ENCODE peak calls at places on chromosome 20, in seven cellular contexts. R, B, D, V, A, G and Q are unnamed samples.

GRCh38 chr20:8216375-8217200 is 84.5 kb downstream of the PLCB1 start:
- DNase-seq in D (no peak), R (no peak), A (no peak), G (no peak), B (no peak), V (no peak), Q (no peak)

GRCh38 chr20:59680852-59681251 is 76.5 kb downstream of the PHACTR3 start:
- DNase-seq in B (no peak), V (no peak), R (no peak), G (no peak), A (no peak), D (no peak), Q (no peak)

GRCh38 chr20:47024461-47024937 is 129.9 kb downstream of the EYA2 start:
- DNase-seq in D (no peak), V (peak), A (no peak), B (no peak), R (no peak), G (no peak), Q (no peak)

GRCh38 chr20:31605902-31606677 is 1.0 kb downstream of the ID1 start:
- DNase-seq in A (peak), B (peak), R (peak), G (no peak), D (no peak), V (no peak), Q (peak)

GRCh38 chr20:59938696-59939051 is 1.4 kb downstream of the PPP1R3D start:
- DNase-seq in R (no peak), A (peak), D (no peak), B (no peak), G (no peak), V (no peak), Q (peak)

GRCh38 chr20:25220021-25220730 is 24.7 kb downstream of the ENTPD6 start:
- DNase-seq in B (no peak), V (no peak), D (no peak), A (no peak), R (no peak), G (no peak), Q (no peak)

GRCh38 chr20:61376541-61377231 is 124.6 kb downstream of the CDH4 start:
- DNase-seq in A (no peak), G (no peak), V (no peak), B (no peak), D (no peak), R (no peak), Q (no peak)

GRCh38 chr20:43440531-43440930 is 17.2 kb upstream of the SRSF6 start:
- DNase-seq in V (no peak), B (no peak), A (no peak), R (no peak), D (no peak), G (no peak), Q (no peak)

GRCh38 chr20:41308290-41308691 is 9.2 kb downstream of the ZHX3 start:
- DNase-seq in A (no peak), V (no peak), B (no peak), D (peak), R (no peak), G (no peak), Q (peak)

GRCh38 chr20:31707994-31708744 is 14.5 kb downstream of the BCL2L1 start:
- DNase-seq in R (peak), D (no peak), B (peak), G (no peak), A (peak), V (peak), Q (no peak)

GRCh38 chr20:63553933-63554290 is at the start of gene FNDC11:
- DNase-seq in D (no peak), V (no peak), R (no peak), B (peak), A (peak), G (no peak), Q (peak)

GRCh38 chr20:29079769-29080690 is 2177.4 kb upstream of the DEFB115 start:
- DNase-seq in D (no peak), B (peak), A (no peak), V (peak), R (no peak), G (no peak), Q (no peak)

GRCh38 chr20:49684335-49684997 is 29.2 kb downstream of the B4GALT5 start:
- DNase-seq in A (no peak), G (no peak), R (no peak), B (no peak), D (no peak), V (no peak), Q (no peak)

GRCh38 chr20:18066421-18067333 is 9.0 kb upstream of the OVOL2 start:
- DNase-seq in A (no peak), B (no peak), R (no peak), D (peak), G (no peak), V (no peak), Q (no peak)

GRCh38 chr20:50804453-50805348 is 9.8 kb downstream of the BCAS4 start:
- DNase-seq in B (no peak), D (no peak), V (no peak), R (no peak), G (no peak), A (no peak), Q (no peak)

GRCh38 chr20:41179961-41180360 is 42.6 kb downstream of the PLCG1 start:
- DNase-seq in G (no peak), R (no peak), D (no peak), B (no peak), V (no peak), A (no peak), Q (no peak)